ENCODE peak calls at places on chromosomes 7 and 10, in seven cellular contexts. B, C, D, Q, K, A and W are unnamed samples.
A peak's percentile ranks its signal among the peaks of the same experiment; 100 is the strongest.

GRCh38 chr7:105830405-105831218 is 45.8 kb downstream of the ATXN7L1 start:
- DNase-seq in B (no peak), K (no peak), Q (peak; percentile 33), C (no peak), A (no peak), D (no peak), W (no peak)

GRCh38 chr7:48875300-48875916 is 48.9 kb upstream of the CDC14C start:
- DNase-seq in D (peak; percentile 8), B (no peak), Q (peak; percentile 11), C (peak; percentile 11), K (no peak), A (peak; percentile 44), W (peak; percentile 51)

GRCh38 chr7:87312215-87312865 is 33.1 kb upstream of the CROT start:
- DNase-seq in A (peak; percentile 38), C (peak; percentile 45), D (peak; percentile 63), Q (peak; percentile 73), B (peak; percentile 58), K (peak; percentile 83), W (peak; percentile 64)

GRCh38 chr7:3432916-3433315 is 131.9 kb downstream of the SDK1 start:
- DNase-seq in C (no peak), A (peak; percentile 32), D (no peak), Q (no peak), K (no peak), B (no peak), W (no peak)

GRCh38 chr10:33047655-33048054 is 89.6 kb upstream of the ITGB1 start:
- DNase-seq in K (no peak), D (no peak), C (no peak), A (no peak), B (no peak), Q (no peak), W (no peak)

GRCh38 chr10:53209941-53210611 is 437.5 kb upstream of the MBL2 start:
- DNase-seq in Q (peak; percentile 27), B (no peak), C (no peak), K (no peak), D (no peak), A (no peak), W (no peak)

GRCh38 chr10:88466786-88467185 is 116.3 kb downstream of the RNLS start:
- DNase-seq in C (no peak), Q (no peak), K (no peak), A (no peak), D (no peak), B (no peak), W (no peak)

GRCh38 chr10:17617031-17617911 is at the start of gene HACD1:
- DNase-seq in Q (peak; percentile 98), B (peak; percentile 75), C (peak; percentile 67), K (peak; percentile 66), D (peak; percentile 73), A (peak; percentile 9), W (peak; percentile 94)

GRCh38 chr7:33981686-33982424 is 76.5 kb downstream of the BMPER start:
- DNase-seq in C (no peak), K (no peak), D (no peak), B (no peak), A (no peak), Q (no peak), W (no peak)

GRCh38 chr7:115047968-115048720 is 126.2 kb downstream of the MDFIC start:
- DNase-seq in A (no peak), C (no peak), D (no peak), B (no peak), K (no peak), Q (no peak), W (no peak)

GRCh38 chr7:104175336-104175984 is 32.4 kb downstream of the ORC5 start:
- DNase-seq in C (no peak), A (no peak), Q (no peak), K (peak; percentile 12), B (no peak), D (no peak), W (no peak)

GRCh38 chr10:3151889-3152565 is 20.6 kb downstream of the PITRM1 start:
- DNase-seq in A (no peak), D (no peak), B (no peak), Q (no peak), K (no peak), C (peak; percentile 12), W (no peak)

GRCh38 chr10:14128519-14128918 is 202.2 kb downstream of the FRMD4A start:
- DNase-seq in B (no peak), Q (no peak), C (no peak), K (no peak), D (no peak), A (no peak), W (no peak)

GRCh38 chr10:33876547-33877400 is 542.3 kb upstream of the NRP1 start:
- DNase-seq in D (peak; percentile 64), Q (no peak), A (peak; percentile 21), B (no peak), K (no peak), C (no peak), W (no peak)

DNA sequence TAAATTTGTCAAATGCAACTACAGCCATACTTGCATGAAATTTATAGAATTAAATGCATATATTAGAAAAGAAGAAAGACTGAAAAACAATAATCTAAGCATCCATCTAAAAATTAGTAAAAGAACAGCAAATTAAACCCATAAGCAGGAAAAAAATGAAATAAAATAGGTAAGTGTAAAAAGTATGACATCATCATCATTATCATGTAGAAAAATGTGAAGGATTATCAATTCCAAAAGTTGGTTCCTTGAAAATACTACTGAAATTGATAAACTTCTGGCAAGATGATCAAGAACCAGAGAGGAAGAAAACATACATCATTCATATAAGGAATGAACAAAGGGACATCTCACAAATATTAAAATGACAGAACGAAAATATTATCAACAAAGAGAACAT is 19.6 kb upstream of the HECW1 start:
- DNase-seq in Q (no peak), C (no peak), K (no peak), B (no peak), D (no peak), A (no peak), W (no peak)
- H3K36me3 ChIP-seq in Q (no peaks in the 10 kb centered on the region), C (no peaks in the 10 kb centered on the region), K (no peaks in the 10 kb centered on the region), B (no peaks in the 10 kb centered on the region), D (no peaks in the 10 kb centered on the region), A (no peaks in the 10 kb centered on the region), W (no peaks in the 10 kb centered on the region)

DNA sequence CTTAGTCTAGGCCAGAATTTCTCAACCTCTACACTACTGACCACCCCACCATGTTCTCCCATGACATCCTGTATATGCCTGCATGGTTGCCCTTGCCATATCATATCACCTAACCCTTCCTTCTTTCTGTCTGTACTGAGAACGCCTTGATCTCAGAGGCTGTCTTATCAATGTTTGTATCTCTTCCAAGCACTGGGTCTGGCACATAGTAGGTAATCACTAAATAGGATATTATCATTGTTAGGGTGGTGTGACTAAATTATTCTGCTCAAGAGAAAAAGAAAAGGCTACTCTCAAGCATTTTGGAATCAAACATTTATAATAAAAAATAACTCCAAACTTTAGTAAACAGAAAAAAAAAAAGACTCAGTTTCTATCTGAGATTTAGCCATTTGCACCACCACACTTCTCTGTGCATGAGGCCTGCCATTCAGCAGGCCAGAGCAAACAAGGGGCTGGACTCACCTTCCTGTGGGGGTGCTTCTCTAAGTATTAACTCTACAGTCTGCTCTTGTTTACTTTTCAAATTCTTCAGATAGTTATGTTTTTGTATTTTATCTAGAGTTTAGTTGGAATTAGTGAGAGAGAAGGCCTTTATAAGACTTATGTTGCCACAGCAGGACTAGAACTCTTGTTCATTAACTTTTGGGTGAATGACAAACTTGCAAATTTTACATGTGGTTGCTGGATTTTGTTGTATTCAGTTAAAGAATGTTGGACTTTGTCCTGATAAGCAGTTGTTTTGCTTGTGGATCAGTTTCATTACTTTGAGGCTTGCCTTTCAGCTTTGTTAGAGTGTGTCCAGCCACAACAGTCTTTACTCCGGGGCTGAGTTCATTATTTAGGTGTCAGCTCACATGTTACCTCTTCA is 5.4 kb downstream of the AGBL3 start:
- DNase-seq in K (no peak), D (no peak), B (no peak), A (no peak), Q (no peak), C (no peak), W (no peak)
- TF ChIP-seq EP300 in K (no peak), D (no peak), B (no peak), A (no peak), Q (no peak), C (no peak), W (no peak)

GRCh38 chr7:95817846-95818245 is 45.5 kb downstream of the DYNC1I1 start:
- DNase-seq in Q (no peak), A (no peak), D (no peak), K (no peak), B (no peak), C (no peak), W (no peak)

GRCh38 chr7:95824586-95824985 is 52.2 kb downstream of the DYNC1I1 start:
- DNase-seq in A (no peak), K (no peak), B (no peak), Q (no peak), D (no peak), C (no peak), W (no peak)

GRCh38 chr7:95820778-95821177 is 48.4 kb downstream of the DYNC1I1 start:
- DNase-seq in C (no peak), K (no peak), D (no peak), A (no peak), Q (no peak), B (no peak), W (no peak)

DNA sequence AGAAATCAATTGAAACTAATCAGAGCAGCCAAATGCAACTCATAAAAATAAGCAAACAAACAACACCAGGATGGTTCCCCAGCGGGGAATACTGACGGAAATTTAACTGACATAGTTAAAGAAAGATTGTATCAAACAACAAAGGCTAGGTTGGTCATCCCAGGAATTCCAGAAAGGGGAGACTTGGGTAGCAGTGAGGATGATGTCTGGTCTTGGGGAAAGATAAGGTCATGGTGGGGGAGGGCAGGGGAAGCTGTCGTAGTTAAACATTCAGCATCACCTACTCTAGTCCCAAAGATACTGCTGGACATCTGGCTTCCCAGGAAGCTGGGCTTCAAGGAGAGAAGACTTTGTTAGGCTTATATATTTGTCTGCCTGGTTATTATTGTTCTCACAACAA is 50.4 kb downstream of the DYNC1I1 start:
- DNase-seq in D (no peak), K (no peak), C (no peak), B (no peak), Q (no peak), A (no peak), W (no peak)
- H3K4me1 ChIP-seq in D (no peaks in the 10 kb centered on the region), K (no peaks in the 10 kb centered on the region), C (no peaks in the 10 kb centered on the region), B (no peaks in the 10 kb centered on the region), Q (no peaks in the 10 kb centered on the region), A (no peaks in the 10 kb centered on the region), W (no peaks in the 10 kb centered on the region)

GRCh38 chr10:62072901-62073300 is 171.4 kb downstream of the ARID5B start:
- DNase-seq in B (no peak), D (no peak), C (no peak), K (no peak), Q (no peak), A (no peak), W (no peak)
- H3K36me3 ChIP-seq in B (peaks cover 63% of the 10 kb centered on the region), D (no peaks in the 10 kb centered on the region), C (no peaks in the 10 kb centered on the region), K (no peaks in the 10 kb centered on the region), Q (peaks cover 67% of the 10 kb centered on the region), A (peaks cover 5% of the 10 kb centered on the region), W (no peaks in the 10 kb centered on the region)